ENCODE peak calls at places on chromosomes 4 and X, in five cellular contexts. V is A549, Y is IMR-90, L is H1, T is HepG2. O is an unnamed sample.

GRCh38 chr4:8428288-8429097 is 12.0 kb downstream of the ACOX3 start:
- DNase-seq in V (peak; percentile 77), Y (peak; percentile 80), L (peak; percentile 51), T (peak; percentile 67), O (peak; percentile 97)

GRCh38 chr4:124199755-124200154 is 512.8 kb downstream of the ANKRD50 start:
- DNase-seq in V (no peak), Y (peak; percentile 66), L (no peak), T (no peak), O (no peak)

GRCh38 chrX:3697701-3698279 is 15.7 kb downstream of the PRKX start:
- DNase-seq in V (no peak), Y (peak; percentile 42), L (no peak), T (no peak), O (no peak)

GRCh38 chr4:180028682-180029081 is 2214.5 kb upstream of the TENM3 start:
- DNase-seq in V (peak; percentile 53), Y (peak; percentile 55), L (peak; percentile 13), T (peak; percentile 58), O (no peak)

GRCh38 chr4:72786401-72786990 is 217.5 kb upstream of the ADAMTS3 start:
- DNase-seq in V (no peak), Y (no peak), L (no peak), T (no peak), O (peak; percentile 77)

GRCh38 chr4:123350191-123350544 is 46.4 kb upstream of the SPRY1 start:
- DNase-seq in V (peak; percentile 44), Y (no peak), L (peak; percentile 41), T (peak; percentile 81), O (peak; percentile 80)

GRCh38 chr4:27318740-27319139 is 458.1 kb downstream of the STIM2 start:
- DNase-seq in V (peak; percentile 15), Y (peak; percentile 17), L (peak; percentile 49), T (peak; percentile 22), O (peak; percentile 42)

GRCh38 chrX:1453390-1453783 is 678 bp upstream of the ASMTL start:
- DNase-seq in V (no peak), Y (no peak), L (no peak), T (no peak), O (no peak)

GRCh38 chr4:52037730-52038108 is 380 bp downstream of the SGCB start:
- DNase-seq in V (peak; percentile 12), Y (peak; percentile 33), L (no peak), T (no peak), O (no peak)

GRCh38 chrX:110403839-110404238 is 45.2 kb downstream of the RTL9 start:
- DNase-seq in V (no peak), Y (peak; percentile 78), L (no peak), T (no peak), O (no peak)

GRCh38 chr4:3531887-3532713 is at the start of gene LRPAP1:
- DNase-seq in V (peak; percentile 81), Y (peak; percentile 82), L (peak; percentile 77), T (peak; percentile 80), O (peak; percentile 97)

GRCh38 chrX:19824603-19825002 is 62.8 kb downstream of the SH3KBP1 start:
- DNase-seq in V (no peak), Y (peak; percentile 45), L (no peak), T (no peak), O (no peak)

GRCh38 chr4:4981827-4982226 is 37.4 kb downstream of the CYTL1 start:
- DNase-seq in V (no peak), Y (no peak), L (no peak), T (no peak), O (no peak)

GRCh38 chrX:118350715-118351114 is 4.8 kb downstream of the WDR44 start:
- DNase-seq in V (no peak), Y (no peak), L (no peak), T (no peak), O (no peak)

GRCh38 chr4:39227906-39228305 is 45.6 kb downstream of the WDR19 start:
- DNase-seq in V (no peak), Y (peak; percentile 51), L (no peak), T (no peak), O (no peak)

GRCh38 chrX:1481636-1482529 is 29.2 kb upstream of the ASMTL start:
- DNase-seq in V (peak; percentile 87), Y (peak; percentile 76), L (peak; percentile 33), T (peak; percentile 95), O (no peak)

GRCh38 chr4:37584530-37585060 is 101.6 kb downstream of the RELL1 start:
- DNase-seq in V (no peak), Y (no peak), L (no peak), T (no peak), O (no peak)

GRCh38 chr4:86302242-86302641 is 57.6 kb downstream of the MAPK10 start:
- DNase-seq in V (no peak), Y (peak; percentile 1), L (no peak), T (peak; percentile 3), O (no peak)

GRCh38 chrX:40864972-40865371 is 129.6 kb upstream of the MED14 start:
- DNase-seq in V (no peak), Y (peak; percentile 89), L (no peak), T (no peak), O (no peak)

GRCh38 chrX:40866878-40867277 is 131.5 kb upstream of the MED14 start:
- DNase-seq in V (no peak), Y (no peak), L (no peak), T (no peak), O (no peak)

GRCh38 chrX:40867352-40867751 is 132.0 kb upstream of the MED14 start:
- DNase-seq in V (peak; percentile 25), Y (peak; percentile 39), L (no peak), T (peak; percentile 57), O (no peak)

GRCh38 chrX:40868868-40869267 is 133.5 kb upstream of the MED14 start:
- DNase-seq in V (no peak), Y (no peak), L (no peak), T (no peak), O (no peak)

DNA sequence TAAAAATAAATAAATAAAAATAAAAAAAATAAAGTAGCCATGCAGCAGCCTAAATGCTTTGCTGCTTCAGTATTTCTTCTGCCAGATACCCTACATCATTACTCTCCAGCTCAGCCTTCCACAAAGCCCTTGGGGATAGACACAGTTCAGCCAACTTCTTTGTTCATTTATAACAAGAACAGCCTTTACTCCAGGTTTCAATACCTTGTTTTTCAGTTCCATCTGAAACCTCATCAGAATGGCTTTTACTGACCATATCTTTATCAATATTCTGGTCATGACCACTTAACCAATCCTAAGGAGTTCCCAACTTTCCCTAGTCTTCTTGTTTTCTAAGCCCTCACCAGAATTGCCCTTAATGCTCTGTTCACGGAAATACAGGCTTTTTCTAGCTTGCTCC is 128.3 kb upstream of the MED14 start:
- DNase-seq in V (no peak), Y (no peak), L (no peak), T (no peak), O (no peak)
- TF ChIP-seq MAFK in V (no peak), Y (no peak), L (no peak), T (no peak), O (no peak)

GRCh38 chr4:184848510-184848909 is 22.7 kb upstream of the ACSL1 start:
- DNase-seq in V (no peak), Y (no peak), L (no peak), T (no peak), O (no peak)

GRCh38 chr4:184844742-184845141 is 19.0 kb upstream of the ACSL1 start:
- DNase-seq in V (no peak), Y (no peak), L (no peak), T (no peak), O (no peak)

GRCh38 chr4:184843984-184844554 is 18.3 kb upstream of the ACSL1 start:
- DNase-seq in V (no peak), Y (no peak), L (no peak), T (no peak), O (peak; percentile 95)

GRCh38 chr4:184845367-184846011 is 19.7 kb upstream of the ACSL1 start:
- DNase-seq in V (no peak), Y (peak; percentile 79), L (no peak), T (peak; percentile 40), O (no peak)

DNA sequence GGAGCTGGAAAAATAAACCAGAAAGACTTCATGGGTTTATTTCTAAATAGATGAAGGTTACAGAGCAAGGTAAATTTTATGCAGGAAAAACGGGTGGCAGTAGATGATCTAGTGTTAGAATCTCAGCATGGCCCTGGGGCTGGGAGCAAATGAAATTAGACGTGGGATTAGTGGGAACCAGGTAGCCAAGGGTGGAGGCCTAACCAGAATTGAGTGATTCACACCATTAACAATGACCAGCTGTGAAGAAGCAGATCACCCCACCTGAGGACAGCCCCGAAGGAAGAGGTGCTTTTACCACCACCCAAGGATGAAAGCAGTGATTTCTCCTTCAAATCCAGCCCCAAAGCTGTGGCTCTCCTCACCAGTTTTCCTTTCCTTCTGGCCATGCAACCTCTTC is 20.8 kb upstream of the ACSL1 start:
- DNase-seq in V (no peak), Y (no peak), L (no peak), T (no peak), O (no peak)
- TF ChIP-seq MAFK in V (no peak), Y (no peak), L (no peak), T (no peak), O (no peak)

GRCh38 chrX:151396042-151396826 is 772 bp upstream of the VMA21 start:
- DNase-seq in V (no peak), Y (peak; percentile 43), L (no peak), T (peak; percentile 49), O (no peak)
- TF ChIP-seq MAFK in V (no peak), Y (no peak), L (no peak), T (no peak), O (no peak)

GRCh38 chr4:88628746-88629145 is 36.5 kb downstream of the HERC3 start:
- DNase-seq in V (no peak), Y (no peak), L (no peak), T (no peak), O (no peak)

GRCh38 chr4:88629826-88630225 is 37.5 kb downstream of the HERC3 start:
- DNase-seq in V (no peak), Y (peak; percentile 19), L (no peak), T (no peak), O (no peak)

DNA sequence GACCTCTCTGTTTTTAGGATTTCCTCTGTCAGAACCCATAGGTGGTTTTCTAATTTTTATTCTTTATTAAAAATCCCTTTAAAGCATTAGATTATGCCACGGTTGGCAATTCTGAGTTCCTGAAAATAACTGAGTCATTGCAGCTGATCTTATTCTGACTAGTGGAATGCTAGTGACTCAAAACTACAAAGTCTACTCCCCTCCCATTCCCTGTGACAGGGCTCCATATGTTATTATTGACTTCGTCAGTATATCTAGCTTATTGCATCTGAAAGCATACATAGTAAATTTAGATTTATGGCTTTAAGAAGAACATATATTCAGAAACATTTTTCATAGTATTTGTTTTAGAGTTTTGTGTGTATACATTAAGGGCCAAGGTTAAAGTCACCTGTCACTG is 38.5 kb downstream of the HERC3 start:
- DNase-seq in V (no peak), Y (peak; percentile 80), L (no peak), T (no peak), O (no peak)
- TF ChIP-seq MAFK in V (peak; percentile 63), Y (peak; percentile 89), L (no peak), T (peak; percentile 9), O (peak; percentile 4)

GRCh38 chrX:30949554-30949953 is 60.5 kb upstream of the TAB3 start:
- DNase-seq in V (no peak), Y (no peak), L (no peak), T (no peak), O (no peak)
- TF ChIP-seq MAFK in V (no peak), Y (no peak), L (no peak), T (no peak), O (no peak)

DNA sequence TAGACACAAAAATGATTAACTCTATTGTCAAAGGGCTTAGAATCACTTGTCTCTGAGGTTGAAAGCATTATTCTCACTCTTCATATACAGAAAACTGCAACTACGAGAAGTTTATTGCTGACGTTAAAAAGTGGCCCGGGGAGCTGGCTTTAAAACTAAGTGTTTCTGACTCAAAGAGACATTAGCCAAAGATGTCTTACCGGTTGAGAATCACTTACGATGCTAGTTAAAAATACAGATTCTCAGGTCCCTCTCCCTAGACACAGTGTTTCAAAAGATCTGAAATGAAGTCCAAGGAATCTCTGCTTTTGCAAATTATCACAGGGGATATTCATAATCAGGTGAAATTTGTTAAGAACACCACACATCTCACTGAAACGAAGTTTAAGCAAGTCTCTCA is 1.2 kb downstream of the GNPDA2 start:
- DNase-seq in V (no peak), Y (peak; percentile 5), L (no peak), T (no peak), O (no peak)
- TF ChIP-seq MAFK in V (no peak), Y (no peak), L (no peak), T (no peak), O (no peak)

O was measured in K562.